ENCODE peak calls at places on chromosomes 12 and 14, in nine cellular contexts. P is NCI-H2171 treated with DMSO at 0.1 percent for 48 hours, G is astrocyte of the spinal cord, U is hepatic stellate cell, X is fibroblast of mammary gland, R is K562, B is heart right ventricle, I is DMS153, L is GM13977. M is an unnamed sample.

GRCh38 chr12:99847936-99848335 is 136.8 kb downstream of the ANKS1B start:
- DNase-seq in P (no peak), G (no peak), U (no peak), X (no peak), R (no peak), B (no peak), I (no peak), L (no peak), M (no peak)

GRCh38 chr14:92549853-92550244 is 36.3 kb downstream of the RIN3 start:
- DNase-seq in P (no peak), G (no peak), U (no peak), X (peak), R (peak), B (peak), I (peak), L (no peak), M (peak)

GRCh38 chr12:55816876-55817351 is 610 bp downstream of the SARNP start:
- DNase-seq in P (no peak), G (no peak), U (peak), X (no peak), R (peak), B (no peak), I (no peak), L (no peak), M (no peak)

GRCh38 chr14:100532916-100533630 is 54.1 kb downstream of the BEGAIN start:
- DNase-seq in P (no peak), G (peak), U (no peak), X (peak), R (no peak), B (peak), I (no peak), L (peak), M (peak)

GRCh38 chr14:87161502-87161901 is 831.5 kb downstream of the GALC start:
- DNase-seq in P (no peak), G (no peak), U (no peak), X (no peak), R (no peak), B (no peak), I (no peak), L (no peak), M (no peak)

GRCh38 chr12:21731144-21731543 is 43.4 kb downstream of the KCNJ8 start:
- DNase-seq in P (no peak), G (no peak), U (no peak), X (no peak), R (no peak), B (no peak), I (no peak), L (no peak), M (no peak)

GRCh38 chr12:8461426-8461825 is 5.7 kb downstream of the CLEC6A start:
- DNase-seq in P (no peak), G (no peak), U (no peak), X (no peak), R (no peak), B (no peak), I (no peak), L (no peak), M (no peak)

GRCh38 chr12:82874935-82875334 is 188.2 kb downstream of the TMTC2 start:
- DNase-seq in P (peak), G (peak), U (no peak), X (peak), R (no peak), B (no peak), I (no peak), L (no peak), M (no peak)

GRCh38 chr12:53219116-53219955 is 12.3 kb upstream of the ITGB7 start:
- DNase-seq in P (no peak), G (peak), U (peak), X (peak), R (peak), B (no peak), I (no peak), L (peak), M (no peak)

GRCh38 chr12:45660330-45660729 is 69.2 kb upstream of the ARID2 start:
- DNase-seq in P (no peak), G (peak), U (peak), X (peak), R (no peak), B (no peak), I (no peak), L (no peak), M (no peak)